ENCODE peak calls at places on chromosomes 11 and 22, in eight cellular contexts. L is testis, X is breast epithelium, U is lower leg skin, G is PC-3, J is tibial artery, F is esophagus squamous epithelium, Q is lower lobe of right lung. Z is an unnamed sample.

GRCh38 chr11:64787526-64788320 is 9.4 kb upstream of the SF1 start:
- DNase-seq in L (peak; percentile 77), X (no peak), U (peak; percentile 91), G (peak; percentile 64), J (peak; percentile 43), F (no peak), Q (peak; percentile 78), Z (peak; percentile 57)

GRCh38 chr11:69641681-69642548 is 959 bp downstream of the CCND1 start:
- DNase-seq in L (no peak), X (no peak), U (no peak), G (peak; percentile 28), J (no peak), F (no peak), Q (no peak), Z (no peak)

GRCh38 chr22:19068784-19069271 is 53.4 kb downstream of the DGCR2 start:
- DNase-seq in L (no peak), X (no peak), U (no peak), G (no peak), J (no peak), F (no peak), Q (no peak), Z (no peak)

GRCh38 chr22:41092847-41093371 is 517 bp downstream of the EP300 start:
- DNase-seq in L (peak; percentile 44), X (no peak), U (peak; percentile 90), G (peak; percentile 22), J (no peak), F (no peak), Q (peak; percentile 62), Z (no peak)

GRCh38 chr11:15551897-15552851 is 437.5 kb downstream of the INSC start:
- DNase-seq in L (no peak), X (no peak), U (no peak), G (no peak), J (no peak), F (no peak), Q (no peak), Z (no peak)

GRCh38 chr11:81359476-81359875 is 1374.2 kb downstream of the FAM181B start:
- DNase-seq in L (no peak), X (no peak), U (no peak), G (peak; percentile 13), J (no peak), F (no peak), Q (no peak), Z (no peak)

GRCh38 chr22:43038325-43038724 is 23.4 kb upstream of the PACSIN2 start:
- DNase-seq in L (no peak), X (no peak), U (no peak), G (no peak), J (no peak), F (no peak), Q (no peak), Z (no peak)

GRCh38 chr22:17823226-17823625 is 49.0 kb upstream of the BID start:
- DNase-seq in L (no peak), X (no peak), U (no peak), G (no peak), J (no peak), F (no peak), Q (no peak), Z (no peak)

GRCh38 chr22:20648306-20648903 is 125.5 kb upstream of the SERPIND1 start:
- DNase-seq in L (peak; percentile 3), X (no peak), U (peak; percentile 26), G (no peak), J (no peak), F (no peak), Q (no peak), Z (no peak)

GRCh38 chr11:66448523-66448922 is 9.9 kb upstream of the MRPL11 start:
- DNase-seq in L (no peak), X (no peak), U (no peak), G (no peak), J (no peak), F (no peak), Q (no peak), Z (no peak)

GRCh38 chr11:130781906-130782305 is 134.4 kb downstream of the SNX19 start:
- DNase-seq in L (no peak), X (no peak), U (no peak), G (peak; percentile 94), J (no peak), F (no peak), Q (no peak), Z (no peak)

GRCh38 chr22:27594020-27594419 is 207.5 kb downstream of the MN1 start:
- DNase-seq in L (no peak), X (no peak), U (no peak), G (no peak), J (no peak), F (no peak), Q (no peak), Z (no peak)

GRCh38 chr11:128057786-128058395 is 529.5 kb downstream of the ETS1 start:
- DNase-seq in L (no peak), X (no peak), U (no peak), G (no peak), J (no peak), F (no peak), Q (no peak), Z (no peak)

GRCh38 chr11:2314525-2315394 is 12.9 kb downstream of the TSPAN32 start:
- DNase-seq in L (peak; percentile 95), X (no peak), U (peak; percentile 94), G (no peak), J (peak; percentile 85), F (no peak), Q (peak; percentile 81), Z (no peak)

GRCh38 chr11:16770016-16770415 is 31.6 kb downstream of the C11orf58 start:
- DNase-seq in L (no peak), X (no peak), U (peak; percentile 50), G (no peak), J (no peak), F (no peak), Q (no peak), Z (no peak)

GRCh38 chr11:58216476-58216875 is 4.0 kb downstream of the OR1S1 start:
- DNase-seq in L (no peak), X (no peak), U (no peak), G (no peak), J (no peak), F (no peak), Q (no peak), Z (no peak)

GRCh38 chr22:20545681-20546521 is 38.5 kb downstream of the MED15 start:
- DNase-seq in L (no peak), X (no peak), U (no peak), G (no peak), J (no peak), F (no peak), Q (peak; percentile 16), Z (no peak)

GRCh38 chr11:74678591-74679512 is 52.4 kb downstream of the CHRDL2 start:
- DNase-seq in L (peak; percentile 6), X (peak; percentile 8), U (peak; percentile 49), G (no peak), J (no peak), F (no peak), Q (no peak), Z (peak; percentile 3)

GRCh38 chr22:37228106-37229011 is 15.7 kb downstream of the RAC2 start:
- DNase-seq in L (no peak), X (no peak), U (no peak), G (peak; percentile 73), J (no peak), F (no peak), Q (no peak), Z (no peak)

GRCh38 chr11:72676874-72677341 is 2.7 kb upstream of the PDE2A start:
- DNase-seq in L (peak; percentile 74), X (peak; percentile 36), U (peak; percentile 91), G (peak; percentile 46), J (peak; percentile 58), F (no peak), Q (peak; percentile 77), Z (peak; percentile 59)

GRCh38 chr11:133070790-133071189 is 461.5 kb downstream of the OPCML start:
- DNase-seq in L (no peak), X (no peak), U (no peak), G (no peak), J (no peak), F (no peak), Q (no peak), Z (no peak)

GRCh38 chr22:17152971-17153370 is 6.1 kb downstream of the HDHD5 start:
- DNase-seq in L (no peak), X (peak; percentile 46), U (no peak), G (no peak), J (no peak), F (no peak), Q (no peak), Z (no peak)

GRCh38 chr11:134342572-134343340 is 11.0 kb downstream of the GLB1L2 start:
- DNase-seq in L (no peak), X (no peak), U (peak; percentile 81), G (no peak), J (no peak), F (no peak), Q (no peak), Z (no peak)

GRCh38 chr22:28920757-28921584 is 37.6 kb downstream of the ZNRF3 start:
- DNase-seq in L (no peak), X (no peak), U (peak; percentile 76), G (no peak), J (no peak), F (no peak), Q (no peak), Z (no peak)

GRCh38 chr11:7197469-7197868 is 54.2 kb upstream of the SYT9 start:
- DNase-seq in L (no peak), X (no peak), U (no peak), G (no peak), J (no peak), F (no peak), Q (no peak), Z (no peak)

DNA sequence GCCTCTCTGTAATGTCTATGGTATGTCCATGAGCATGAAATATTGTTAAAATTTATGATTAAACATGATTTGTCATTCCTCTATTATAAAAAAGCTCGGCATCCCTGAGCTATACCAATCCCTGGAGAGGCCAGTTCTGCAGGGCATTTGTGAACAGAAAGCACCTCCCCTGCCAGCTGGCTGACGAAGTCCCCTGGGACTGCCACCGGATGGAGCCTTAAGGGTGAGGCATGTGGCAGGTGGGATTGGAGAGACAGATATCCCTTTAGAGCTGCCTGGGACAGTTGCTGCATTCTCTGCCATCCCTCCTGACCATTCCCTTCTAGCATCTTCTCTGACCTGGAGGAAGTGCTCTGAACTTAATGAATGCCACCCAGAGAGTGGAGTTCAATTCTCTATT is 219.2 kb upstream of the NAV2 start:
- DNase-seq in L (no peak), X (no peak), U (no peak), G (no peak), J (no peak), F (no peak), Q (no peak), Z (no peak)
- TF ChIP-seq CTCF in L (no peak), X (no peak), U (no peak), G (no peak), J (no peak), F (no peak), Q (no peak), Z (no peak)

GRCh38 chr11:35373284-35373933 is 45.9 kb downstream of the SLC1A2 start:
- DNase-seq in L (no peak), X (no peak), U (no peak), G (peak; percentile 25), J (no peak), F (no peak), Q (no peak), Z (no peak)
- TF ChIP-seq CTCF in L (no peak), X (no peak), U (no peak), G (no peak), J (no peak), F (no peak), Q (no peak), Z (no peak)

GRCh38 chr11:44133335-44133946 is 38.0 kb downstream of the EXT2 start:
- DNase-seq in L (peak; percentile 23), X (no peak), U (no peak), G (peak; percentile 59), J (no peak), F (no peak), Q (no peak), Z (no peak)
- TF ChIP-seq CTCF in L (peak; percentile 57), X (no peak), U (no peak), G (peak; percentile 72), J (peak; percentile 45), F (peak; percentile 38), Q (peak; percentile 46), Z (no peak)

GRCh38 chr22:34966980-34967379 is 99.0 kb upstream of the ISX start:
- DNase-seq in L (no peak), X (no peak), U (no peak), G (peak; percentile 8), J (no peak), F (no peak), Q (no peak), Z (no peak)
- TF ChIP-seq CTCF in L (no peak), X (no peak), U (no peak), G (no peak), J (no peak), F (no peak), Q (no peak), Z (no peak)